ENCODE peak calls at places on chromosomes 2 and 18, in seven cellular contexts. Q is HTR-8/SVneo; T is Caki2; D is activated naive CD8-positive, alpha-beta T cell treated with anti-CD3 and anti-CD28 coated beads, Interleukin-2, amount 10 ng/mL, durations not matched to agents 7 days and 5 days; C is upper lobe of left lung; Z is GM12878; X is stimulated activated CD4-positive, alpha-beta T cell treated with anti-CD3 and anti-CD28 coated beads, TNF-alpha, amount 100 ng/mL, for 4 hours. W is an unnamed sample.

GRCh38 chr2:39704540-39704939 is 38.8 kb downstream of the TMEM178A start:
- DNase-seq in Q (no peak), T (no peak), D (no peak), C (no peak), Z (no peak), X (no peak), W (no peak)

GRCh38 chr2:173898178-173898668 is 67.0 kb downstream of the SP3 start:
- DNase-seq in Q (no peak), T (no peak), D (no peak), C (no peak), Z (peak; percentile 94), X (no peak), W (no peak)

GRCh38 chr18:22871809-22872525 is 61.2 kb upstream of the RBBP8 start:
- DNase-seq in Q (no peak), T (peak; percentile 16), D (no peak), C (no peak), Z (no peak), X (no peak), W (no peak)

GRCh38 chr2:128449226-128450061 is 130.8 kb upstream of the HS6ST1 start:
- DNase-seq in Q (no peak), T (no peak), D (peak; percentile 19), C (no peak), Z (no peak), X (no peak), W (no peak)

GRCh38 chr2:150271952-150272351 is 215.5 kb downstream of the RND3 start:
- DNase-seq in Q (peak; percentile 43), T (no peak), D (no peak), C (no peak), Z (no peak), X (no peak), W (no peak)

GRCh38 chr2:54088719-54089118 is 26.7 kb upstream of the ACYP2 start:
- DNase-seq in Q (no peak), T (no peak), D (no peak), C (no peak), Z (no peak), X (no peak), W (no peak)

GRCh38 chr2:216596986-216597509 is 36.2 kb upstream of the IGFBP2 start:
- DNase-seq in Q (no peak), T (no peak), D (no peak), C (no peak), Z (no peak), X (no peak), W (no peak)

GRCh38 chr18:48806551-48807261 is 144.1 kb downstream of the SMAD7 start:
- DNase-seq in Q (no peak), T (no peak), D (peak; percentile 58), C (peak; percentile 32), Z (no peak), X (no peak), W (no peak)

GRCh38 chr2:241018051-241018891 is 19.9 kb downstream of the SNED1 start:
- DNase-seq in Q (no peak), T (no peak), D (no peak), C (peak; percentile 17), Z (no peak), X (no peak), W (no peak)

GRCh38 chr2:222572761-222573174 is 83.1 kb downstream of the FARSB start:
- DNase-seq in Q (no peak), T (peak; percentile 7), D (no peak), C (peak; percentile 29), Z (no peak), X (no peak), W (no peak)

GRCh38 chr2:38279201-38279600 is 97.9 kb downstream of the ATL2 start:
- DNase-seq in Q (no peak), T (peak; percentile 77), D (no peak), C (no peak), Z (no peak), X (no peak), W (no peak)

GRCh38 chr18:48841381-48842258 is 109.1 kb downstream of the SMAD7 start:
- DNase-seq in Q (no peak), T (no peak), D (peak; percentile 28), C (peak; percentile 82), Z (no peak), X (no peak), W (no peak)

GRCh38 chr2:10647886-10648605 is 41.7 kb downstream of the NOL10 start:
- DNase-seq in Q (no peak), T (no peak), D (no peak), C (no peak), Z (no peak), X (no peak), W (no peak)

GRCh38 chr2:10844083-10844482 is 31.5 kb upstream of the PDIA6 start:
- DNase-seq in Q (no peak), T (peak; percentile 74), D (no peak), C (peak; percentile 92), Z (no peak), X (no peak), W (no peak)

GRCh38 chr2:46077522-46078062 is 219.6 kb upstream of the EPAS1 start:
- DNase-seq in Q (no peak), T (no peak), D (no peak), C (no peak), Z (no peak), X (no peak), W (no peak)

GRCh38 chr2:66582364-66582974 is 147.5 kb downstream of the MEIS1 start:
- DNase-seq in Q (no peak), T (no peak), D (peak; percentile 24), C (no peak), Z (no peak), X (no peak), W (no peak)

GRCh38 chr2:61714210-61714609 is 139.7 kb downstream of the FAM161A start:
- DNase-seq in Q (no peak), T (no peak), D (no peak), C (no peak), Z (no peak), X (no peak), W (no peak)

GRCh38 chr18:63439334-63439733 is 17.1 kb upstream of the VPS4B start:
- DNase-seq in Q (peak; percentile 32), T (peak; percentile 41), D (no peak), C (peak; percentile 32), Z (no peak), X (no peak), W (peak; percentile 22)

GRCh38 chr2:11234309-11234708 is 79.0 kb downstream of the SLC66A3 start:
- DNase-seq in Q (peak; percentile 10), T (peak; percentile 12), D (no peak), C (no peak), Z (no peak), X (no peak), W (no peak)

GRCh38 chr18:46174317-46175039 is 70.3 kb downstream of the HAUS1 start:
- DNase-seq in Q (no peak), T (no peak), D (peak; percentile 70), C (peak; percentile 25), Z (no peak), X (peak; percentile 24), W (no peak)

GRCh38 chr2:29022455-29023128 is 41.5 kb downstream of the TOGARAM2 start:
- DNase-seq in Q (no peak), T (no peak), D (no peak), C (no peak), Z (no peak), X (no peak), W (no peak)

GRCh38 chr2:118845843-118846666 is 1.4 kb downstream of the EN1 start:
- DNase-seq in Q (no peak), T (peak; percentile 17), D (peak; percentile 33), C (no peak), Z (no peak), X (no peak), W (no peak)

GRCh38 chr2:217077841-217078407 is 218.1 kb upstream of the TNP1 start:
- DNase-seq in Q (no peak), T (no peak), D (no peak), C (no peak), Z (no peak), X (no peak), W (no peak)

GRCh38 chr2:170813611-170814550 is 2.8 kb upstream of the GAD1 start:
- DNase-seq in Q (no peak), T (peak; percentile 21), D (peak; percentile 49), C (peak; percentile 39), Z (no peak), X (no peak), W (peak; percentile 45)

GRCh38 chr2:233349005-233349998 is 5.0 kb upstream of the DGKD start:
- DNase-seq in Q (no peak), T (no peak), D (no peak), C (peak; percentile 64), Z (no peak), X (no peak), W (no peak)